ENCODE peak calls at places on chromosomes 7 and 10, in seven cellular contexts. O, J, G, A, V, E and D are unnamed samples.

GRCh38 chr10:25661632-25662031 is 272.4 kb upstream of the MYO3A start:
- DNase-seq in O (no peak), A (no peak), G (no peak), E (no peak), J (no peak), V (no peak), D (no peak)

GRCh38 chr7:34013421-34013820 is 108.1 kb downstream of the BMPER start:
- DNase-seq in A (no peak), J (no peak), E (no peak), O (no peak), G (no peak), V (no peak), D (no peak)

GRCh38 chr7:150428671-150429451 is 21.6 kb upstream of the GIMAP8 start:
- DNase-seq in O (peak), G (no peak), E (no peak), A (peak), V (no peak), J (no peak), D (no peak)

GRCh38 chr7:84847790-84848189 is 339.1 kb downstream of the SEMA3D start:
- DNase-seq in A (no peak), G (no peak), E (no peak), J (no peak), O (no peak), V (no peak), D (no peak)

GRCh38 chr10:132528064-132528800 is 9.4 kb upstream of the INPP5A start:
- DNase-seq in A (no peak), E (no peak), O (no peak), G (no peak), V (no peak), J (no peak), D (no peak)

GRCh38 chr7:135335628-135336139 is 102.0 kb downstream of the STRA8 start:
- DNase-seq in J (peak), G (peak), V (peak), A (peak), O (peak), E (peak), D (peak)

GRCh38 chr7:40714338-40715052 is 579.7 kb downstream of the SUGCT start:
- DNase-seq in E (no peak), A (no peak), O (no peak), J (no peak), V (peak), G (no peak), D (no peak)

GRCh38 chr7:74656421-74656910 is 1.1 kb upstream of the GTF2I start:
- DNase-seq in O (no peak), V (peak), J (no peak), A (peak), G (no peak), E (peak), D (peak)

GRCh38 chr7:156927571-156928405 is 21.7 kb upstream of the NOM1 start:
- DNase-seq in O (no peak), A (no peak), J (no peak), V (no peak), E (no peak), G (no peak), D (no peak)

GRCh38 chr7:9945882-9946281 is 1027.8 kb upstream of the PHF14 start:
- DNase-seq in V (no peak), J (no peak), E (no peak), A (no peak), G (no peak), O (no peak), D (no peak)

GRCh38 chr7:106071999-106072714 is 40.0 kb downstream of the SYPL1 start:
- DNase-seq in E (peak), G (no peak), O (no peak), V (peak), A (peak), J (no peak), D (no peak)

GRCh38 chr10:28713626-28714352 is 36.5 kb downstream of the BAMBI start:
- DNase-seq in O (no peak), G (no peak), E (no peak), J (no peak), V (no peak), A (no peak), D (no peak)

GRCh38 chr10:1595242-1595600 is 142.1 kb downstream of the ADARB2 start:
- DNase-seq in G (no peak), O (no peak), V (no peak), A (no peak), J (no peak), E (no peak), D (no peak)
- TF ChIP-seq JUND in G (no peak), O (no peak), V (no peak), A (no peak), J (no peak), E (no peak), D (no peak)

GRCh38 chr7:4798706-4799235 is 23.3 kb downstream of the AP5Z1 start:
- DNase-seq in A (no peak), O (no peak), G (no peak), V (no peak), J (no peak), E (no peak), D (no peak)

GRCh38 chr7:4800926-4801838 is 25.8 kb downstream of the AP5Z1 start:
- DNase-seq in J (no peak), G (no peak), O (no peak), A (no peak), V (no peak), E (no peak), D (no peak)

GRCh38 chr7:4800487-4800886 is 25.1 kb downstream of the AP5Z1 start:
- DNase-seq in E (no peak), V (no peak), A (no peak), G (no peak), O (no peak), J (no peak), D (no peak)

GRCh38 chr7:4797858-4798705 is 22.7 kb downstream of the AP5Z1 start:
- DNase-seq in E (peak), G (peak), O (no peak), A (peak), V (peak), J (no peak), D (peak)

DNA sequence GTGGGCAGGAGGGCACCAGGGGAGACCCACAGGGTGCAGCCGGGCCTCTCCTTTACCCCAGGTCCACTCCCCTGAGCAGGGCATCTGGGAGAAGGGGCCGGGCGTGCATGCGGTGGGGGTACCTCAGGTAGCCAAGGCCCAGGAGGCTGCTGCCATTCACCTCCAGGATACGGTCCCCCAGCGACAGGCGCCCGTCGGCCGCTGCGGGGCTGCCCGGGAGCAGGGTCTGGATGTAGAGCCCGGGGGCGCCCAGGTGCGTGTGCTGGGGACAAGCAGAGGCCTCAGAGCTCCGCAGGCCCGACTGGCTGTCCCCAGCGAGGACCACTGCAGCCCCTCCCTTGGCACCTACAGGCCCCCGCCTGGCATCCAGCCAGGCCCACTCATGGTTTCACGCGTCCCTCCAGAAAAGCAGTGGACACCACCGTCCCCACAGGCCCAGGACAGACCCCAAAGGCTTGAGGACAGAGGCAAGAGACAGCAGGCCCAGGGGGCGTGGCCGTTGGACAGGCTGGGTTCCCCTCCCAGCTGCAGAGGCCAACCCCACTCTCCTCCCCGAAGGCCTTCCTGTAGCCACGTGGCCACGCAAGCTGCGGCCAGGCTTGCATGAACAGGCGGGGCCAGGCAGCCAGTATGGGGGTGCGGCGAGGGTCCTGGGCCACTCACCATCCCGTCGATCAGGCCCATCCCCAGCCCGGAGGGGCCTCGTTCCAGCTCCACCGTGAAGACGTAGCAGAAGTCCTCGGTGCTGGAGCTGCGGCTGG is 24.3 kb downstream of the AP5Z1 start:
- DNase-seq in E (no peak), V (no peak), G (no peak), O (no peak), A (peak), J (no peak), D (no peak)
- TF ChIP-seq JUND in E (no peak), V (no peak), G (no peak), O (no peak), A (no peak), J (no peak), D (no peak)

GRCh38 chr10:43854042-43854441 is 205.4 kb upstream of the ZNF32 start:
- DNase-seq in E (peak), O (no peak), J (no peak), V (no peak), A (no peak), G (peak), D (peak)
- TF ChIP-seq JUND in E (no peak), O (no peak), J (no peak), V (no peak), A (no peak), G (peak), D (peak)

DNA sequence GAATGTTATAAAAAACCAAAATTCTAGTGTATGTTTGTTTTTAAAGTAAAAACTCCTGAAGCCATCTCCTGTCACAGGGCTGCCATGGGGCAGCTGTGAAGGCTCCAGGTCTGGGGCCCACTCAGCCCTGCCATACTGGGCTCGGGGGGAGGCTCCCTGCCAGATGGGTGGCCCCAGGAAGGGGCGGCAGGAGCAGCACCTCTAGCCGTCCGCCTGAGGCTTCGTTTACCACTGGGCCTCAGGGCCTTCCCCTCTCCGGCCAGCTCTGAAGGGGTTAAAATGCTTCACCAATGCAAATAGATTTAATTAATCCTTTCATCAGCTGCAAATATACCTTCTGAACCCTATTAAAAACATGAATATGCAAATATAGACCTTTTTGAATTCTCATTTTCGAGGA is 139.0 kb downstream of the ELFN1 start:
- DNase-seq in G (no peak), V (no peak), J (no peak), A (no peak), E (no peak), O (no peak), D (no peak)
- TF ChIP-seq JUND in G (no peak), V (no peak), J (no peak), A (no peak), E (no peak), O (no peak), D (no peak)